ENCODE peak calls at places on chromosomes 16 and 17, in five cellular contexts. G is stomach, H is AG10803, Y is A549, S is epithelial cell of esophagus. F is an unnamed sample.
A peak's percentile ranks its signal among the peaks of the same experiment; 100 is the strongest.

GRCh38 chr17:57350266-57350665 is 93.9 kb downstream of the MSI2 start:
- DNase-seq in S (no peak), G (no peak), Y (no peak), H (no peak), F (no peak)

GRCh38 chr17:79960788-79961522 is 74.7 kb downstream of the TBC1D16 start:
- DNase-seq in H (no peak), Y (no peak), S (peak; percentile 66), G (no peak), F (no peak)

GRCh38 chr17:44830359-44831269 is 527 bp upstream of the GJC1 start:
- DNase-seq in G (no peak), Y (peak; percentile 47), H (peak; percentile 41), S (peak; percentile 45), F (no peak)

GRCh38 chr16:76278976-76279375 is 1.8 kb downstream of the CNTNAP4 start:
- DNase-seq in Y (no peak), H (no peak), S (peak; percentile 53), G (no peak), F (no peak)

GRCh38 chr17:17204635-17205231 is 1.4 kb downstream of the PLD6 start:
- DNase-seq in G (no peak), S (no peak), Y (no peak), H (no peak), F (no peak)

GRCh38 chr16:2090819-2091721 is 43.3 kb downstream of the TSC2 start:
- DNase-seq in S (peak; percentile 88), G (peak; percentile 94), Y (no peak), H (no peak), F (no peak)

GRCh38 chr16:23274968-23275367 is 27.1 kb upstream of the SCNN1B start:
- DNase-seq in Y (no peak), G (no peak), S (peak; percentile 19), H (no peak), F (no peak)

GRCh38 chr16:72468582-72468981 is 296.6 kb upstream of the PMFBP1 start:
- DNase-seq in Y (no peak), G (no peak), S (no peak), H (no peak), F (no peak)

GRCh38 chr17:70314096-70314495 is 144.8 kb downstream of the KCNJ2 start:
- DNase-seq in H (peak; percentile 53), Y (no peak), G (no peak), S (no peak), F (no peak)

GRCh38 chr17:2044263-2044894 is 2.6 kb downstream of the OVCA2 start:
- DNase-seq in S (no peak), Y (no peak), H (no peak), G (no peak), F (no peak)

GRCh38 chr16:70576431-70577255 is 53.0 kb downstream of the SF3B3 start:
- DNase-seq in H (peak; percentile 84), Y (no peak), S (peak; percentile 64), G (no peak), F (peak; percentile 73)

GRCh38 chr17:61251939-61252865 is 147.4 kb upstream of the TBX2 start:
- DNase-seq in S (no peak), Y (no peak), G (peak; percentile 76), H (peak; percentile 97), F (peak; percentile 95)

DNA sequence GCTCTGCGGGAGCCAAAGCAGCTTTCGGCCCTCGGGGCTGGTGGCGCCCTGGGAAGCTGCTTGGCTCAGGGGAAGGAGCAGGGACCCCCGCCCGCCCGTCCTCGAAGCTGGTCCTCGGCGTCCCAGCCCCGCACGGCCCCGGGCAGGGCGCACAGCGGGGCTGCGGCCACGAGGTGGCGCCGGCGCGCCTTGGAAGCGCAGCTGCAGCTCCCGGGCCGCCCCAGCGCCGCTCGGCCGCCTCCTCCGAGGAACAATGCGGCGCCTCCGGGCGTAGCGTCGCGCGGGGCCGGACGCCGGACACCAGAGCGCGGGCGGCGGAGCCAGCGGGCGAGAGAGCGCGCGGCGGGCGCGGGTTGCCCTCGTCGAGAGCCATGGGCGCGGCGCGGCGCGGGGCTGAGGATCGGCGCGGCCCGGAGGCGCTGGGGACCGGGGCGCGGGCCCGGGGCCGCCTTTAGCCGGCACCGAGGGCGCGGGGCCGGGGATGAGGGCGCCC is at the start of gene MGAT5B:
- DNase-seq in S (peak; percentile 76), Y (peak; percentile 96), H (peak; percentile 78), G (peak; percentile 85), F (no peak)
- TF ChIP-seq CTCF in S (peak; percentile 27), Y (peak; percentile 99), H (peak; percentile 39), G (peak; percentile 88), F (peak; percentile 19)

GRCh38 chr17:82219083-82219482 is 6.4 kb upstream of the CCDC57 start:
- DNase-seq in G (no peak), H (no peak), S (no peak), Y (no peak), F (no peak)
- H3K4me3 ChIP-seq in G (no peak overlapping the region), H (no peak overlapping the region), S (no peak overlapping the region), Y (no peak overlapping the region), F (no peak overlapping the region)

GRCh38 chr17:48054238-48055185 is 6.4 kb downstream of the NFE2L1 start:
- DNase-seq in G (peak; percentile 53), H (peak; percentile 89), Y (no peak), S (peak; percentile 98), F (peak; percentile 57)
- TF ChIP-seq CTCF in G (no peak), H (no peak), Y (no peak), S (no peak), F (no peak)

GRCh38 chr17:63837480-63837879 is 5.0 kb downstream of the SMARCD2 start:
- DNase-seq in Y (no peak), S (no peak), G (no peak), H (no peak), F (no peak)

GRCh38 chr17:63836811-63837210 is 5.7 kb downstream of the SMARCD2 start:
- DNase-seq in H (no peak), Y (no peak), G (no peak), S (no peak), F (no peak)

GRCh38 chr17:63840591-63841349 is 1.7 kb downstream of the SMARCD2 start:
- DNase-seq in G (no peak), H (peak; percentile 83), Y (no peak), S (no peak), F (no peak)

GRCh38 chr17:63838586-63839184 is 3.8 kb downstream of the SMARCD2 start:
- DNase-seq in G (peak; percentile 94), Y (no peak), S (peak; percentile 94), H (peak; percentile 93), F (peak; percentile 34)

DNA sequence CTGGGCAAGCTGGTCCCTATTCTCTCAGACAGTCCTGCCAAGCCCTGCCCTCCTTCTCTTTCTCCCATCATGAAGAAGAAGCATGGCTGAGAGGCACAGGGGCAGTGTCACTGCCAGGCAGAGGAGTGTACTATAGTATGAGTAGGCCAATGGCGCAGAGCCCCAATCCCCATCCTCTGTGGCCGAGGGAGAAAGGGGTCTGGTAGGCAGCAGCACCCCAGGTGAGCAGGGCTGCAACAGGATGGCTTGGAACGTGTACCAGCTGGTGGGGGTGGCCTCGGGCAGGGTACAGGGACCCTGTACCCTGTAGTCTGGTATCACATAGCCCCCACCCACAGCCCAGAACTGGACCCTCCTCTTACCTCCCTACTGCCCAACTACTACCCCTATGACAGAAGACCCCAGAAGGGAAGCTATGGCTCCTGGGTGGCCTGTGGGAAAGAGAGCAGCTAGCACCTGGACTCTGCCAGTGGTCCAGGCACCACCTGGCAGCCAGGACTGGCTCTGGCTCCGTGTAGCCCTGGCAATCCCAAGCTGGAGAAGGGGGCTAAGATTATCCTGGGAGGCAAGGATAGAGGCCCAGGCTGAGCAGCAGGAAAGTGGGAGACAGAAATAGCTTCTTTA is 4.4 kb downstream of the SMARCD2 start:
- DNase-seq in G (no peak), H (no peak), Y (no peak), S (no peak), F (no peak)
- H3K4me3 ChIP-seq in G (peak overlapping the region; percentile 10), H (no peak overlapping the region), Y (no peak overlapping the region), S (peak overlapping the region; percentile 25), F (no peak overlapping the region)

DNA sequence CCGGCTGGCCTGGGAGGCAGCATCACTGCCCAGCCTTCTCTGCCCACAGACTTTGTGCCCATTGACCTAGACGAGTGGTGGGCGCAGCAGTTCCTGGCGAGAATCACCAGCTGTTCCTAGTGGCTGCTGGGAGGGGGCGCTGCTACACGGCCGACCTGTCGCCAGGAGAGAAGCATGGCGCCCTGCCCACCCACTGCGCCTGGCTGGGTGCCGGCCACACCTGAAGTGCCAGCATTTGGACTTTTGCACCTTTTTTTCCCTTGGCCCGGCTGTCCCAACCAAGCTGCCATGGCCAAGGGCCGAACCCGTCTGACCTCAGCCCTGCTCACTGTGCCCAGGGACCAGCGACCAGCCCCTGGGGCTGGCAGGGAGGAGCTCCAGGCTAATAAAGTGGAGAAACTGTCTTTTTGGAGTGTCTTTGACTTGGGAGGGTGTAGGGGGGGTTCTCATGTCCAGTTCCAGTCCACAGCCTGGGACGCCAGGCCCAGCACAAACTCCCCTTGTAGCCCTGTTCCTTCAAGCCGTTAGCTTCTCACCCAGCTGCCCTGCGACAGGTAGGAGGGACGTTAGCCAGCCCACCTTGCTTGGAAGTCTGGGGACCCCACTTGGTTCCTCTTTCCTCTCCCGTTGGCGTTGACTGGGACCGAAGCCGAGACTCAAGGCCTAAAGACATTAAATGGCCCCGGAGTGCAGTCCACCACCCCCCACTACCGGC is 937 bp upstream of the WDR90 start:
- DNase-seq in Y (no peak), S (peak; percentile 63), G (peak; percentile 83), H (peak; percentile 25), F (no peak)
- TF ChIP-seq CTCF in Y (peak; percentile 38), S (peak; percentile 67), G (peak; percentile 46), H (peak; percentile 41), F (peak; percentile 52)

DNA sequence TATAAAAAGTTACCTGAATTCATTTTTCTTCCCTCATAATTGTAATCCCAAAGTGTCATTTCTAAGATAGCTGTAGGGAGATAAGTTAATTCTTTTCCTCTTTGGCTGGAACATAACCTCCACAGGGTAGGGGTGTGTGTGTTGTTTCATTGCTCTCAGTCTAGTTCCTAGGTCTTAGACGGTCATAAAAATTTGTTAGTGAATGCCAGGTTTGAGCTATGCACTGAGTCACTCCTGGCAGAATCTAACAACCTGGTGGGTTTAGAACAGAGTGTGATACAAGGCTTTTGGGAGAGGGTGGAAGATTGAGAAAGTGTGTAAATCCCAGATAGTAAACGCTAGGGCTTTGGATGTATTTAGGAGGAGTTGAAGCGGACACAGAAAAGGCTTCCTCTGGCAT is 894 bp upstream of the PHKG2 start:
- DNase-seq in G (no peak), Y (no peak), S (peak; percentile 49), H (peak; percentile 51), F (peak; percentile 9)
- H3K4me3 ChIP-seq in G (peak overlapping the region; percentile 96), Y (peak overlapping the region; percentile 45), S (no peak overlapping the region), H (no peak overlapping the region), F (peak overlapping the region; percentile 47)

DNA sequence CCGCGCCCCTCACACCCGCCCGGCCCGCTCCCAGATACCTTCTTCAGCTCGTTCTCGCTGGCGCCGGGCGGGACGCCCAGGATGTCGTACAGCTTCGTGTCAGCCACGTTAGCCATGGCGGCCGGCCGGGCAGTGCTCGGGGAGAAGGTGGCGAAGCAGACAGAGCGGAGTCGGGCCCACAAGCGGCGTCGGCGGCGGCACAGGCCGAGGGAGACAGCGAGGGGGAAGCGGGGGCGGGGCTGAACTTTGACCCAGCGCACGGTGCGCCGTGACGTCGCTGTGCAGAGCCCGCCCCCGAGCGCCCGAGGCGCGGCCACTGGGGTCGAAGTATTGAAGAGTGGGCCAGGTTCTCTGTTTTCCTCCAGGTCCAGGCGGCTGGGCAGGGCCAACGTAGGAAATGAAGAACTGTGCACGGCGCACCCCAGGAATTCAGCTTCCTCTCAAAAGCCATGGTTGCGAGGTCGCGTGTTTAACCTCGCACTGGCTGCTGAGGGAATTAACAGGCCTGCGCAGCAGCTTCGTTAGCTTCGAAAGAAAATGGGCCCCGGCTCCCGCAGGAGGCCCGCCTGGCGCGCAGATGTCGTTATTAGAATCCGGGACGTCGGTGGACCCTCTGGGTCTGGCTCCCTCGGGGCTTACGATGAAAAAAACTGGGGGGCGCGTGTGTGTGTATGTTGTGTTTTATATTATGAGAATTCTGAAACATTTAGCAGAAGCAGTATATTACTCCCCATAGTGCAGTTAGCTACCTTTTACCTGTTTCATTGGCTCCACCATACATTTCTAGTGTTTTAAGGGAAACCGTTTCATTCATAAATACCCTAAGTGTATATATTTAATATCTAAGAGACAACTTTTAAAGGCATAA is at the start of gene DNAJA2:
- DNase-seq in S (peak; percentile 88), Y (peak; percentile 85), G (peak; percentile 93), H (peak; percentile 85), F (peak; percentile 28)
- TF ChIP-seq CTCF in S (no peak), Y (peak; percentile 2), G (no peak), H (no peak), F (no peak)

GRCh38 chr17:38605230-38605851 is 411 bp downstream of the SRCIN1 start:
- DNase-seq in G (no peak), Y (peak; percentile 54), H (no peak), S (no peak), F (no peak)
- H3K4me3 ChIP-seq in G (peak overlapping the region; percentile 61), Y (peak overlapping the region; percentile 71), H (no peak overlapping the region), S (no peak overlapping the region), F (no peak overlapping the region)